ENCODE peak calls at places on chromosome 14, in ten cellular contexts. T, X, G, P, S, Z, L, A, R and Q are unnamed samples.

GRCh38 chr14:99374964-99375363 is 103.0 kb upstream of the BCL11B start:
- DNase-seq in T (no peak), X (no peak), G (no peak), P (no peak), S (no peak), Z (no peak), L (no peak), A (no peak), R (no peak), Q (no peak)

GRCh38 chr14:53327716-53328115 is 174.6 kb upstream of the DDHD1 start:
- DNase-seq in T (no peak), X (no peak), G (no peak), P (no peak), S (no peak), Z (peak), L (no peak), A (no peak), R (no peak), Q (no peak)

GRCh38 chr14:105398044-105398725 is at the start of gene TEX22:
- DNase-seq in T (peak), X (peak), G (peak), P (peak), S (peak), Z (peak), L (peak), A (peak), R (peak), Q (peak)

GRCh38 chr14:67710209-67710608 is 8.5 kb downstream of the RDH12 start:
- DNase-seq in T (no peak), X (peak), G (no peak), P (no peak), S (no peak), Z (no peak), L (no peak), A (no peak), R (peak), Q (no peak)

GRCh38 chr14:56422703-56423213 is 156.8 kb upstream of the TMEM260 start:
- DNase-seq in T (peak), X (peak), G (peak), P (no peak), S (no peak), Z (peak), L (peak), A (peak), R (peak), Q (peak)

GRCh38 chr14:22387776-22388241 is 201.2 kb downstream of the DAD1 start:
- DNase-seq in T (no peak), X (no peak), G (peak), P (no peak), S (no peak), Z (no peak), L (peak), A (no peak), R (no peak), Q (no peak)

GRCh38 chr14:81408595-81408994 is 8.5 kb upstream of the STON2 start:
- DNase-seq in T (no peak), X (peak), G (no peak), P (no peak), S (no peak), Z (no peak), L (peak), A (no peak), R (no peak), Q (no peak)

GRCh38 chr14:50031534-50032313 is 84.6 kb downstream of the VCPKMT start:
- DNase-seq in T (no peak), X (no peak), G (no peak), P (no peak), S (no peak), Z (no peak), L (no peak), A (no peak), R (no peak), Q (no peak)

GRCh38 chr14:36069535-36069900 is 107.0 kb downstream of the PTCSC3 start:
- DNase-seq in T (no peak), X (peak), G (peak), P (no peak), S (no peak), Z (peak), L (peak), A (peak), R (peak), Q (peak)

GRCh38 chr14:100557658-100558057 is 29.6 kb downstream of the BEGAIN start:
- DNase-seq in T (no peak), X (no peak), G (no peak), P (no peak), S (no peak), Z (peak), L (no peak), A (peak), R (no peak), Q (peak)

GRCh38 chr14:99562848-99563748 is 40.9 kb downstream of the CCDC85C start:
- DNase-seq in T (peak), X (peak), G (peak), P (no peak), S (no peak), Z (peak), L (peak), A (peak), R (no peak), Q (peak)

GRCh38 chr14:67940476-67940875 is 120.9 kb downstream of the RAD51B start:
- DNase-seq in T (no peak), X (no peak), G (no peak), P (no peak), S (no peak), Z (no peak), L (no peak), A (no peak), R (no peak), Q (no peak)

GRCh38 chr14:34106310-34106709 is 155.4 kb upstream of the EGLN3 start:
- DNase-seq in T (no peak), X (no peak), G (no peak), P (no peak), S (no peak), Z (no peak), L (no peak), A (no peak), R (no peak), Q (no peak)

GRCh38 chr14:68248481-68249255 is 429.1 kb downstream of the RAD51B start:
- DNase-seq in T (peak), X (peak), G (peak), P (peak), S (no peak), Z (peak), L (peak), A (peak), R (peak), Q (peak)

GRCh38 chr14:85301506-85301905 is 228.4 kb upstream of the FLRT2 start:
- DNase-seq in T (no peak), X (no peak), G (no peak), P (no peak), S (no peak), Z (no peak), L (no peak), A (no peak), R (no peak), Q (no peak)

GRCh38 chr14:53217283-53217994 is 64.3 kb upstream of the DDHD1 start:
- DNase-seq in T (peak), X (peak), G (no peak), P (peak), S (peak), Z (peak), L (peak), A (peak), R (peak), Q (peak)

GRCh38 chr14:68941820-68942219 is 37.3 kb downstream of the ACTN1 start:
- DNase-seq in T (peak), X (no peak), G (peak), P (no peak), S (no peak), Z (no peak), L (peak), A (peak), R (no peak), Q (peak)

GRCh38 chr14:87805315-87805723 is 187.7 kb downstream of the GALC start:
- DNase-seq in T (no peak), X (no peak), G (peak), P (peak), S (peak), Z (peak), L (peak), A (peak), R (peak), Q (peak)

GRCh38 chr14:63604626-63605025 is 37.0 kb downstream of the WDR89 start:
- DNase-seq in T (no peak), X (no peak), G (no peak), P (no peak), S (no peak), Z (no peak), L (no peak), A (no peak), R (no peak), Q (no peak)

GRCh38 chr14:98754343-98755025 is 517.5 kb downstream of the BCL11B start:
- DNase-seq in T (no peak), X (no peak), G (peak), P (no peak), S (no peak), Z (no peak), L (no peak), A (no peak), R (no peak), Q (no peak)

GRCh38 chr14:80792756-80793155 is 148.8 kb downstream of the CEP128 start:
- DNase-seq in T (no peak), X (no peak), G (no peak), P (no peak), S (no peak), Z (no peak), L (no peak), A (no peak), R (no peak), Q (no peak)

GRCh38 chr14:92487513-92488133 is 26.0 kb upstream of the RIN3 start:
- DNase-seq in T (no peak), X (no peak), G (no peak), P (no peak), S (no peak), Z (no peak), L (peak), A (no peak), R (peak), Q (no peak)

GRCh38 chr14:100574642-100575031 is 12.6 kb downstream of the BEGAIN start:
- DNase-seq in T (no peak), X (no peak), G (no peak), P (no peak), S (no peak), Z (no peak), L (no peak), A (no peak), R (no peak), Q (no peak)

GRCh38 chr14:91396959-91397815 is 20.4 kb downstream of the CCDC88C start:
- DNase-seq in T (no peak), X (peak), G (no peak), P (peak), S (no peak), Z (no peak), L (no peak), A (no peak), R (peak), Q (peak)

GRCh38 chr14:95611293-95611880 is 74.8 kb upstream of the TCL1B start:
- DNase-seq in T (no peak), X (no peak), G (no peak), P (no peak), S (no peak), Z (no peak), L (no peak), A (no peak), R (no peak), Q (no peak)

GRCh38 chr14:33928895-33929294 is 22.0 kb downstream of the EGLN3 start:
- DNase-seq in T (no peak), X (no peak), G (no peak), P (no peak), S (no peak), Z (no peak), L (no peak), A (no peak), R (no peak), Q (no peak)